ENCODE peak calls at places on chromosome 14, in nine cellular contexts. Z is A549; T is AG04450; G is HCT116; X is fibroblast of mammary gland; O is kidney; V is left lung; L is CD4-positive, alpha-beta T cell; Q is activated B cell treated with CpG ODN at 0.5 μM for 24 hours. P is an unnamed sample.

GRCh38 chr14:97299661-97300060 is 502.5 kb downstream of the VRK1 start:
- DNase-seq in Z (no peak), T (no peak), G (no peak), X (no peak), O (no peak), V (no peak), L (no peak), Q (no peak), P (no peak)

GRCh38 chr14:74979442-74980397 is 23.0 kb upstream of the EIF2B2 start:
- DNase-seq in Z (no peak), T (no peak), G (no peak), X (no peak), O (peak; percentile 70), V (no peak), L (no peak), Q (no peak), P (no peak)

GRCh38 chr14:101552786-101553231 is 8.5 kb upstream of the DIO3 start:
- DNase-seq in Z (peak; percentile 83), T (no peak), G (no peak), X (no peak), O (no peak), V (no peak), L (no peak), Q (no peak), P (no peak)

GRCh38 chr14:46487582-46488350 is 163.8 kb downstream of the RPL10L start:
- DNase-seq in Z (no peak), T (no peak), G (no peak), X (no peak), O (no peak), V (no peak), L (no peak), Q (no peak), P (no peak)

GRCh38 chr14:96037891-96038557 is 1.1 kb upstream of the C14orf132 start:
- DNase-seq in Z (peak; percentile 34), T (no peak), G (peak; percentile 74), X (peak; percentile 53), O (no peak), V (peak; percentile 74), L (no peak), Q (no peak), P (no peak)

GRCh38 chr14:102824832-102825231 is 47.6 kb downstream of the TRAF3 start:
- DNase-seq in Z (no peak), T (no peak), G (no peak), X (peak; percentile 79), O (no peak), V (no peak), L (no peak), Q (no peak), P (no peak)

GRCh38 chr14:51094282-51094821 is 553 bp downstream of the TRIM9 start:
- DNase-seq in Z (peak; percentile 22), T (no peak), G (no peak), X (no peak), O (peak; percentile 79), V (no peak), L (peak; percentile 0), Q (peak; percentile 35), P (peak; percentile 41)

GRCh38 chr14:70188608-70189540 is at the start of gene SLC8A3:
- DNase-seq in Z (peak; percentile 35), T (no peak), G (no peak), X (peak; percentile 19), O (peak; percentile 79), V (no peak), L (no peak), Q (no peak), P (peak; percentile 50)

GRCh38 chr14:54567224-54567633 is 301 bp downstream of the SAMD4A start:
- DNase-seq in Z (no peak), T (no peak), G (no peak), X (no peak), O (no peak), V (peak; percentile 54), L (no peak), Q (no peak), P (peak; percentile 69)

GRCh38 chr14:54565236-54566151 is 1.4 kb upstream of the SAMD4A start:
- DNase-seq in Z (peak; percentile 88), T (peak; percentile 78), G (peak; percentile 79), X (peak; percentile 81), O (peak; percentile 97), V (peak; percentile 93), L (peak; percentile 67), Q (peak; percentile 75), P (peak; percentile 95)

GRCh38 chr14:54566152-54566409 is 847 bp upstream of the SAMD4A start:
- DNase-seq in Z (no peak), T (no peak), G (no peak), X (no peak), O (no peak), V (no peak), L (no peak), Q (no peak), P (no peak)

GRCh38 chr14:54567634-54568561 is 970 bp downstream of the SAMD4A start:
- DNase-seq in Z (no peak), T (no peak), G (no peak), X (peak; percentile 44), O (peak; percentile 90), V (peak; percentile 62), L (peak; percentile 15), Q (peak; percentile 47), P (peak; percentile 51)

DNA sequence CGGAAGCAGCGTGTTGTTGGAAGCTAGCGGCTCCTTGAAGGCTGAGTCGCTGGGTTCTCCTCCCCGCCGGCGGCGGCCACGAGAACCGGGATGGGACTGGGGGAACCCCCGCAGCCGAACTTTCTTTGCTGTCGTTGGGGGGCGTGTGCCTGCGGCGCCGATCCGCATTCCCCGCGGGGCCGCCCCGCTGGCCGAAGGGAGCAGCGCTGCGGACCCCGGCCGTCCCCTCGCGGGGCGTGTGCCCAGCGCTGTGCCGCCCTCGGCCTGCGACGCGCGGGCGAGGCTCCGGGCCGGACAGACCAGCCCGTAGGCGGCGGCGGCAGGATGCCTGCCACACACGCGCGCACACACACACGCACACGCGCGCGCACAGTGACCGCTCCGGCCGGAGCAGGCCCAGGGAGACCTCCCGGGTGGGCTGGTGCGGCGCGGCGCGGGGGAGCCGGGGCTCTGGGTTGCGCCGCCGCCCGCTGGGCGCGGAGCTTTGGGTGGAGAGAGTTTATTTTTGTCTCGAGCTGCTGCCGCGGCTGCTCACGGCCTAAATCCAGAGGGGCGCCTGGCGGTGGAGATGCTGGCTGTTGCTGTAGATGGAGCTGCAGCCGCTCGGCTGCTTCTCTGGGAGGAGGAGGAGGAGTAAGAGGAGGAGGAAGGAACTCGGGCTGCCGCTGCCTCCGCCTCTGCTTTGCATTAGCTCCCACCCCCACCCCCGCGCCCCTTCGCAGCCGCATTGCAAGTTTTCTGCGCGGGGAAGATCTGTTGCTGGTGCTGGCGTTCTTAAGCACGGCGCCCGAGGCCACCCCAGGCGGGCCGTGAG is at the start of gene SAMD4A:
- DNase-seq in Z (peak; percentile 68), T (peak; percentile 71), G (no peak), X (peak; percentile 84), O (peak; percentile 94), V (peak; percentile 88), L (peak; percentile 45), Q (peak; percentile 63), P (peak; percentile 71)
- TF ChIP-seq CTCF in Z (peak; percentile 33), T (peak; percentile 46), G (peak; percentile 17), X (peak; percentile 38), O (peak; percentile 36), V (no peak), L (no peak), Q (no peak), P (no peak)

GRCh38 chr14:77026166-77026929 is 2.2 kb downstream of the IRF2BPL start:
- DNase-seq in Z (no peak), T (no peak), G (no peak), X (no peak), O (peak; percentile 87), V (no peak), L (no peak), Q (no peak), P (peak; percentile 64)

GRCh38 chr14:77022219-77022852 is 6.2 kb downstream of the IRF2BPL start:
- DNase-seq in Z (no peak), T (no peak), G (no peak), X (no peak), O (no peak), V (no peak), L (no peak), Q (no peak), P (no peak)

GRCh38 chr14:77025744-77026165 is 2.8 kb downstream of the IRF2BPL start:
- DNase-seq in Z (no peak), T (no peak), G (no peak), X (no peak), O (peak; percentile 84), V (no peak), L (no peak), Q (no peak), P (no peak)

GRCh38 chr14:77024171-77024627 is 4.3 kb downstream of the IRF2BPL start:
- DNase-seq in Z (no peak), T (no peak), G (no peak), X (no peak), O (no peak), V (no peak), L (peak; percentile 50), Q (no peak), P (no peak)

DNA sequence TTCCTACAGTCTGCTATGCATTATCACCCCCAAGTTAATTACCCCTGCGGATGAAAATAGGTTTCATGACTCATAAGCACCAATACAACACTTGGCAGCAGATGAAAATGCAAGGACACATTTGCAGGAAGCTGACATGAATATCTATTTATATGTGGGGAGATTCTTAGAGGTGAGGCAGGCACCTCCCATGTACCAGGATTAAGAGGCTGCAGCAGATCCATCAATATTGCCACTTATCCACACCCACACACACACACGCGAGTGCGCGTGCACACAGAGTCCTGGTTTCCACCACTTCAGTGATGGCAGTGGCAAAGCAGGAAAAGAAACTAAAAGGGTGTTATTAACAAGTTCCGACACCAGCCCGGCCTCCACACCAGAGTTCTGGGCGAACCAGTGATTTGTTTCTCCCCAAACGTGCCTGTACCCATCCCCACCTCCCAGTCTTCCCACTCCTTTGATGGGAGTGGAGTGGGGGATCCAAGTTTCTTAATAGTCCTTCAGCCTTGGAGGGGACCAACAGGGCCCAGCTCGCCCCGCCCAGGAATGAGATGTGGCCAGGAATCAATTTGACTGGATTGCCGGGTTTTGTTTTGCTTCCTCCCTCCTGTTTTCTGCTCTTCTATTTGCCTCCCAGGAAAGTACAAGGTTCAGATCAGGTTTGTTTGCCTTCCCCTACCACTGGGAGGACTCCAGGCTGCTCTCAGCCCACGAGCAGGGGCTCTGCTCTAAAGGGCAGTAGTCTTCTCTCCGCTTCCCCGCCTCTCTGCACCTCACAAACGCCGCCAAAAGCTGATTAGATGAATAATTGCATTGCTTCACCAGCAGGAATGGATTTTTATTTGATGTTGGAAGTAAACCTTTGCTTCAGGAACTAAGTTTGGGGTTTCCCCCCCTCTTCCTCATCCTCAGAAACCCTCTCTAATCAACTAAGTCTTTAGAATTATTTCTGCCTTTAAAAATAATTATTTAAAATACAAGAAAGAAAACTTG is 5.2 kb downstream of the IRF2BPL start:
- DNase-seq in Z (no peak), T (no peak), G (no peak), X (no peak), O (no peak), V (no peak), L (no peak), Q (no peak), P (no peak)
- TF ChIP-seq CTCF in Z (no peak), T (peak; percentile 53), G (peak; percentile 18), X (peak; percentile 6), O (peak; percentile 15), V (no peak), L (no peak), Q (no peak), P (no peak)

GRCh38 chr14:21917699-21918436 is 244.2 kb upstream of the OR4E1 start:
- DNase-seq in Z (peak; percentile 43), T (peak; percentile 8), G (peak; percentile 31), X (peak; percentile 52), O (no peak), V (no peak), L (peak; percentile 40), Q (no peak), P (no peak)

GRCh38 chr14:21911877-21912276 is 238.3 kb upstream of the OR4E1 start:
- DNase-seq in Z (no peak), T (no peak), G (no peak), X (no peak), O (no peak), V (no peak), L (no peak), Q (no peak), P (no peak)

GRCh38 chr14:21910260-21910659 is 236.6 kb upstream of the OR4E1 start:
- DNase-seq in Z (no peak), T (no peak), G (no peak), X (no peak), O (no peak), V (no peak), L (no peak), Q (no peak), P (no peak)

GRCh38 chr14:21915814-21916213 is 242.2 kb upstream of the OR4E1 start:
- DNase-seq in Z (no peak), T (no peak), G (no peak), X (no peak), O (no peak), V (no peak), L (no peak), Q (no peak), P (no peak)

GRCh38 chr14:21913759-21914158 is 240.1 kb upstream of the OR4E1 start:
- DNase-seq in Z (peak; percentile 48), T (peak; percentile 1), G (peak; percentile 71), X (peak; percentile 71), O (no peak), V (no peak), L (peak; percentile 56), Q (peak; percentile 20), P (no peak)
- TF ChIP-seq CTCF in Z (peak; percentile 66), T (peak; percentile 53), G (peak; percentile 86), X (peak; percentile 65), O (peak; percentile 13), V (peak; percentile 33), L (peak; percentile 61), Q (peak; percentile 33), P (peak; percentile 65)

GRCh38 chr14:105290598-105291356 is 10.0 kb downstream of the BRF1 start:
- DNase-seq in Z (no peak), T (no peak), G (no peak), X (no peak), O (no peak), V (no peak), L (no peak), Q (no peak), P (no peak)
- TF ChIP-seq CTCF in Z (no peak), T (no peak), G (no peak), X (no peak), O (no peak), V (no peak), L (no peak), Q (no peak), P (no peak)